ENCODE peak calls at places on chromosome 7, in seven cellular contexts. L is A549, A is tibial nerve, T is SK-N-SH, D is K562, Q is sigmoid colon, U is transverse colon. H is an unnamed sample.

GRCh38 chr7:26265499-26266075 is 26.1 kb upstream of the SNX10 start:
- DNase-seq in L (no peak), A (no peak), T (no peak), D (no peak), Q (no peak), U (no peak), H (no peak)

GRCh38 chr7:131945313-131945831 is 388.9 kb upstream of the PODXL start:
- DNase-seq in L (peak; percentile 58), A (no peak), T (peak; percentile 93), D (peak; percentile 86), Q (no peak), U (peak; percentile 42), H (peak; percentile 60)

GRCh38 chr7:143325215-143325614 is 9.3 kb downstream of the CLCN1 start:
- DNase-seq in L (no peak), A (no peak), T (no peak), D (no peak), Q (no peak), U (no peak), H (no peak)

GRCh38 chr7:150388709-150389531 is 9.8 kb downstream of the ZNF775 start:
- DNase-seq in L (no peak), A (peak; percentile 23), T (no peak), D (no peak), Q (peak; percentile 95), U (peak; percentile 80), H (peak; percentile 75)

GRCh38 chr7:47576031-47576908 is 5.6 kb downstream of the TNS3 start:
- DNase-seq in L (peak; percentile 71), A (peak; percentile 81), T (peak; percentile 90), D (no peak), Q (peak; percentile 93), U (peak; percentile 78), H (peak; percentile 89)

GRCh38 chr7:95718556-95719410 is 53.6 kb upstream of the DYNC1I1 start:
- DNase-seq in L (peak; percentile 21), A (no peak), T (peak; percentile 29), D (no peak), Q (no peak), U (no peak), H (no peak)

GRCh38 chr7:153190452-153190851 is 430.9 kb downstream of the ACTR3B start:
- DNase-seq in L (peak; percentile 12), A (no peak), T (peak; percentile 58), D (peak; percentile 72), Q (no peak), U (no peak), H (no peak)

GRCh38 chr7:135169141-135169935 is 1.2 kb downstream of the CYREN start:
- DNase-seq in L (peak; percentile 71), A (no peak), T (peak; percentile 65), D (peak; percentile 78), Q (no peak), U (peak; percentile 76), H (no peak)

GRCh38 chr7:100003711-100004661 is 11.4 kb upstream of the ZKSCAN1 start:
- DNase-seq in L (no peak), A (no peak), T (peak; percentile 36), D (no peak), Q (peak; percentile 25), U (peak; percentile 70), H (peak; percentile 89)

GRCh38 chr7:33457041-33457440 is 327.7 kb downstream of the BBS9 start:
- DNase-seq in L (no peak), A (no peak), T (no peak), D (no peak), Q (no peak), U (no peak), H (no peak)

GRCh38 chr7:79281406-79281805 is 172.1 kb downstream of the MAGI2 start:
- DNase-seq in L (no peak), A (no peak), T (no peak), D (no peak), Q (no peak), U (no peak), H (no peak)

GRCh38 chr7:90923576-90923975 is 327.5 kb downstream of the CDK14 start:
- DNase-seq in L (no peak), A (no peak), T (no peak), D (no peak), Q (no peak), U (no peak), H (no peak)

GRCh38 chr7:116588641-116589594 is 64.1 kb downstream of the CAV1 start:
- DNase-seq in L (peak; percentile 29), A (no peak), T (peak; percentile 21), D (peak; percentile 63), Q (no peak), U (no peak), H (no peak)

GRCh38 chr7:135249901-135250300 is 16.3 kb downstream of the STRA8 start:
- DNase-seq in L (no peak), A (no peak), T (no peak), D (no peak), Q (peak; percentile 21), U (no peak), H (no peak)

GRCh38 chr7:128203710-128204214 is 37.3 kb upstream of the LEP start:
- DNase-seq in L (no peak), A (no peak), T (no peak), D (no peak), Q (no peak), U (no peak), H (no peak)

DNA sequence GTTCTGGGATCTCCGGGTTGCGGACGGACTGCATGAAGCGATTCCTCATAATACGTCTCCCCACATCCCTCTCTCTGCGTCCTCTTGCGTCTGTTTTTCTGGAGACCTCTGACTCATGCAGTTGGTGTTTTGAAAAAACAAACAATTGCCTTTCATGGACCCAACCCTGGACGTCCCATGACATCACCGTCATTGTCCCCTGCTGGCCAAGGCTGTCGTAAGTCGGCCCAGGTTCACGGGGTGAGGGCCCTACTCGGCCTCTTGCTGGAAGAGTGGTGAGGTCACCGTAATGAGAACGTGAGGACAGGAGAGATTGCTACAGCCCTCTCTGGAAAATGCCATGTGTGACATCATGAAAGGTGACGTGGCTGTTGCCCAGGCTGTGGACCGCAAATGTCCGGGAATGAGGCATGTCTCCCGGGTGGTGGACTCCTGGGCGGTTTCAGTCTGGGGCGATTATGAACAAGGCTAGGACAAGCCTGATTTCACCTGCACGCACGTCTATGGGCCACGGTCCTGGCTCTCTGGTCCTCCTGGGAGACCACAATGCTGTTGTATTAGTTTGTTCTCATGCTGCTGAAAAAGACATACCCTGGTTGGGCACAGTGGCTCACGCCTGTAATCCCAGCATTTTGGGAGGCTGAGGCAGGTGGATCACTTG is 9.8 kb upstream of the MAFK start:
- DNase-seq in L (peak; percentile 98), A (no peak), T (no peak), D (no peak), Q (no peak), U (no peak), H (no peak)
- TF ChIP-seq EP300 in L (peak; percentile 100), A (no peak), T (no peak), D (no peak), Q (no peak), U (no peak), H (no peak)

DNA sequence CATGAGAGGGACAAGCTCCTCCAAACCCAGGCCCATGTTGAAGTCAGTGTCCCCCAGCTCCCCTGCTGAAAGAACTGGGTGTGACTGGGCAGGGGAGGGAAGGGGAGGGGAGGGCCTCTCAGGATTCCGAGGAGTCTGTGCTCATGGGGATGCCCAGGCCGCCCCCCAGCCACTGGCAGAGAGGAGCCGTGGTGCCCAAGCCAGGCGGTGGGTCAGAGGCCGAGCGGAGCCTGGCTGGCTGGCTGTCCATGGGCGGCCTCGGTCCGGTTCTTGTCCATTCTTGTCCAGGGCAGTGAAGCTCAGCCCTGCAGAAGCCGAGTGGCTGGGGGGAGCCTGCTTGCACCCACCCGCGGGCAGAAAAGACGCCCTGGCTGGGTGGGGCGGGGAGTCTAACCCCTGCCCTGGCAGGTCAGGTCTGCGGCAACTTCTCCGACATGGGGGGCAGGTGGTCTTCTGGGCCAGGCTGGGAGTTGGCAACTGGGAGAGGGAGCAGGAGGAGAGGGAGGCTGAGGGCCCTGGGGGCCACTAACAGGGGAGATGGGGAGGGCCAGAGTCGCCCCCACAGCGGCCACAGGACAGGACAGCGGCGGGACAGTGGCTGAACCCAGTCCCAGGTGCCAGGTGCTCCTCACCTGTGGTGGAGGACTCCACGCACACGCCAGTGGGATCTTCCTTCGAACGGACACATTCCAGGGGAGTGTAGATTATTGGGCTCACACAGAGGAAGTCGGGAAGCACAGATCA is 54.1 kb downstream of the FOXL3 start:
- DNase-seq in L (no peak), A (no peak), T (no peak), D (no peak), Q (no peak), U (no peak), H (no peak)
- H3K4me1 ChIP-seq in L (no peaks in the 10 kb centered on the region), A (peaks cover 16% of the 10 kb centered on the region), T (no peaks in the 10 kb centered on the region), D (peaks cover 48% of the 10 kb centered on the region), Q (no peaks in the 10 kb centered on the region), U (no peaks in the 10 kb centered on the region), H (peaks cover 40% of the 10 kb centered on the region)

DNA sequence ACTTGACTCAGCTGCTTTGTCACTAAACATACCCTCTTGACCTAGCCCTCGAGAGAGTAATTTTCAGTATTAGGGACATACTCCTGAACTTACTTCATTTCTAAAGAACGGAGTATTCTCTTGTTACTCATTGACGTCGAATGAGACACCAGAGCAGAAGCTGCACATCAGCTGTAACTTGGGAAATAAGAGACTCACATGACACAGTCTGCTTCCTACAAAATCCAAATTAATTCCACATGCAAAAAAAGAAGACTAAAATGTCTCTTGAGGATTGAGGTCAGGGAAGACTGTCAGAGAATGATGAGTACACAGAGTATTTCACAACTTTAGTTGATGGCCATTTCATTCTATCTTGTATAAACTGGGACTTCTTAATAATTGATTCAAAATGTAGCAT is 114.7 kb upstream of the EGFR start:
- DNase-seq in L (no peak), A (peak; percentile 60), T (no peak), D (no peak), Q (no peak), U (no peak), H (no peak)
- TF ChIP-seq EP300 in L (no peak), A (peak; percentile 44), T (no peak), D (no peak), Q (no peak), U (no peak), H (no peak)

GRCh38 chr7:118583651-118584050 is 359.1 kb downstream of the ANKRD7 start:
- DNase-seq in L (no peak), A (no peak), T (no peak), D (no peak), Q (no peak), U (no peak), H (no peak)

GRCh38 chr7:118580743-118581382 is 356.4 kb downstream of the ANKRD7 start:
- DNase-seq in L (no peak), A (no peak), T (no peak), D (no peak), Q (no peak), U (no peak), H (no peak)

GRCh38 chr7:118590107-118590506 is 365.6 kb downstream of the ANKRD7 start:
- DNase-seq in L (no peak), A (no peak), T (no peak), D (no peak), Q (no peak), U (no peak), H (no peak)

DNA sequence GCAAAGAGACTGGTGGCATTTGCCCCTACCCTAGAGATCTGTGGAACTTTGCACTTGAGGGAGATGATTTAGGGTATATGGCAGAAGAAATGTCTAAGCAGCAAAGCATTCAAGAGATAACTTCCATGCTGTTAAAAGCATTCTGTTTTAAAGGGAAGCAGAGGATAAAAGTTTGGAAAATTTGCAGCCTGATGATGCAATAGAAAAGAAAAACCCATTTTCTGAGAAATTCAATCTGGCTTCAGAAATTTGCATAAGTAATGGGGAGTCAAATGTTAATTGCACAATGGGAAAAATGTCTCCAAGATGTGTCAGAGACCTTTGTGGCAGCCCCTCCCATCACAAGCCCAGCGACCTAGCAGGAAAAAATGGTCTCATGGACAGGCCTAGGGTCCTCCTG is 361.7 kb downstream of the ANKRD7 start:
- DNase-seq in L (no peak), A (no peak), T (no peak), D (no peak), Q (no peak), U (no peak), H (no peak)
- H3K4me1 ChIP-seq in L (no peaks in the 10 kb centered on the region), A (no peaks in the 10 kb centered on the region), T (no peaks in the 10 kb centered on the region), D (no peaks in the 10 kb centered on the region), Q (no peaks in the 10 kb centered on the region), U (no peaks in the 10 kb centered on the region), H (no peaks in the 10 kb centered on the region)

GRCh38 chr7:151817981-151818673 is 58.8 kb downstream of the PRKAG2 start:
- DNase-seq in L (no peak), A (no peak), T (no peak), D (no peak), Q (no peak), U (no peak), H (no peak)
- TF ChIP-seq EP300 in L (no peak), A (no peak), T (no peak), D (no peak), Q (no peak), U (no peak), H (no peak)